ENCODE peak calls at places on chromosomes 11 and 22, in eight cellular contexts. D is cardiac muscle cell; T is CD8-positive, alpha-beta memory T cell; A is PC-3; F is substantia nigra; J is mesendoderm; X is A549; Y is left ventricle myocardium inferior. M is an unnamed sample.

GRCh38 chr22:43094085-43094484 is 4.9 kb upstream of the TTLL1 start:
- DNase-seq in D (no peak), T (no peak), A (peak), F (no peak), J (peak), X (peak), Y (peak), M (no peak)

GRCh38 chr22:47837703-47838102 is 1075.3 kb downstream of the TBC1D22A start:
- DNase-seq in D (no peak), T (no peak), A (peak), F (no peak), J (peak), X (peak), Y (no peak), M (no peak)

GRCh38 chr22:23580586-23581251 is 629 bp upstream of the IGLL1 start:
- DNase-seq in D (no peak), T (no peak), A (no peak), F (no peak), J (no peak), X (no peak), Y (no peak), M (no peak)

GRCh38 chr11:114034956-114035355 is 24.6 kb upstream of the ZBTB16 start:
- DNase-seq in D (no peak), T (no peak), A (no peak), F (no peak), J (no peak), X (no peak), Y (no peak), M (no peak)

GRCh38 chr11:61787928-61788491 is 4.4 kb downstream of the TMEM258 start:
- DNase-seq in D (peak), T (no peak), A (peak), F (no peak), J (peak), X (peak), Y (no peak), M (no peak)

GRCh38 chr11:60831501-60832079 is 10.3 kb upstream of the CCDC86 start:
- DNase-seq in D (no peak), T (no peak), A (peak), F (no peak), J (no peak), X (no peak), Y (no peak), M (no peak)

GRCh38 chr22:32044913-32045312 is 1.9 kb downstream of the SLC5A1 start:
- DNase-seq in D (no peak), T (no peak), A (peak), F (no peak), J (no peak), X (no peak), Y (no peak), M (no peak)

GRCh38 chr11:58618215-58618614 is 4.2 kb upstream of the CNTF start:
- DNase-seq in D (no peak), T (no peak), A (no peak), F (no peak), J (peak), X (peak), Y (no peak), M (no peak)

GRCh38 chr11:28520291-28520690 is 412.1 kb downstream of the METTL15 start:
- DNase-seq in D (no peak), T (no peak), A (no peak), F (no peak), J (no peak), X (no peak), Y (no peak), M (no peak)

GRCh38 chr11:69210660-69211035 is 54.9 kb downstream of the SMIM38 start:
- DNase-seq in D (no peak), T (no peak), A (no peak), F (no peak), J (no peak), X (no peak), Y (no peak), M (no peak)

GRCh38 chr11:134418119-134418840 is 6.2 kb upstream of the B3GAT1 start:
- DNase-seq in D (peak), T (no peak), A (peak), F (no peak), J (no peak), X (peak), Y (no peak), M (no peak)

GRCh38 chr11:130677486-130678153 is 229.2 kb downstream of the ADAMTS15 start:
- DNase-seq in D (peak), T (no peak), A (peak), F (no peak), J (peak), X (peak), Y (peak), M (no peak)

GRCh38 chr11:64844330-64845124 is at the start of gene CDC42BPG:
- DNase-seq in D (peak), T (peak), A (peak), F (no peak), J (peak), X (peak), Y (peak), M (peak)

DNA sequence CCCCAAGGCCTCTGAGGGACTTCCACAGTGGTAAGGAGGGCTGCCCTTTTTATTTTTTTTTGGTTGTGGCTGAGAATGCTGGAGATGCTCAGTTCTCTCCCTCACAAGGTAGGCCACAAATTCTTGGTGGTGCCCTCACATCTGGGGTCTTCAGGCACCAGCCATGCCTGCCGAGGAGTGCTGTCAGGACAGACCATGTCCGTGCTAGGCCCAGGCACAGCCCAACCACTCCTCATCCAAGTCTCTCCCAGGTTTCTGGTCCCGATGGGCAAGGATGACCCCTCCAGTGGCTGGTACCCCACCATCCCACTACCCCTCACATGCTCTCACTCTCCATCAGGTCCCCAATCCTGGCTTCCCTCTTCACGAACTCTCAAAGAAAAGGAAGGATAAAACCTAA is 4.2 kb downstream of the THY1 start:
- DNase-seq in D (no peak), T (no peak), A (no peak), F (no peak), J (no peak), X (no peak), Y (no peak), M (no peak)
- H3K27ac ChIP-seq in D (no peak), T (no peak), A (no peak), F (no peak), J (no peak), X (no peak), Y (no peak), M (no peak)

GRCh38 chr11:118401151-118401879 is at the start of gene ATP5MG:
- DNase-seq in D (peak), T (peak), A (peak), F (peak), J (peak), X (peak), Y (peak), M (peak)
- H3K27ac ChIP-seq in D (peak), T (peak), A (peak), F (peak), J (peak), X (peak), Y (peak), M (peak)

GRCh38 chr22:41857160-41857859 is 24.4 kb downstream of the SREBF2 start:
- DNase-seq in D (peak), T (peak), A (peak), F (no peak), J (peak), X (peak), Y (no peak), M (peak)
- H3K27ac ChIP-seq in D (peak), T (no peak), A (peak), F (no peak), J (peak), X (peak), Y (peak), M (peak)

DNA sequence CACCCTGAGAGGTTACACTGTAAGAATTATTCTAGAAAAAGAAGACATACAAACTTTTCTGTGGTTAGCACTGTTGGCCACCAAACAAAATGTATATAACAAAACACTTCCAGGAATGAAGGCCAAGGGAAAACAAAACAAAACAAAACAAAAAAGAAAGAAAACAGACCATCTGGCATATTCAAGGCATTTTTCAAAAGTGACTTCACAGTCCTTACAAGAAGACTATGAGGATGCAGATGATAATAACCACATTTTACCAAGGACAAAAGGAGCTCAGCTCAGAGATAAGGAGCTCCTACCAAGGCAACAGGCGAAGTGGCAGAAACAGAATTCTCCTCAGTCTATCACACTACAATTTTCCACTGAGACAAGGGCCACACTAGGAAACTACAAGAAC is 24.9 kb downstream of the CTSC start:
- DNase-seq in D (no peak), T (no peak), A (no peak), F (no peak), J (no peak), X (no peak), Y (no peak), M (no peak)
- H3K27ac ChIP-seq in D (no peak), T (no peak), A (no peak), F (no peak), J (no peak), X (no peak), Y (no peak), M (no peak)

DNA sequence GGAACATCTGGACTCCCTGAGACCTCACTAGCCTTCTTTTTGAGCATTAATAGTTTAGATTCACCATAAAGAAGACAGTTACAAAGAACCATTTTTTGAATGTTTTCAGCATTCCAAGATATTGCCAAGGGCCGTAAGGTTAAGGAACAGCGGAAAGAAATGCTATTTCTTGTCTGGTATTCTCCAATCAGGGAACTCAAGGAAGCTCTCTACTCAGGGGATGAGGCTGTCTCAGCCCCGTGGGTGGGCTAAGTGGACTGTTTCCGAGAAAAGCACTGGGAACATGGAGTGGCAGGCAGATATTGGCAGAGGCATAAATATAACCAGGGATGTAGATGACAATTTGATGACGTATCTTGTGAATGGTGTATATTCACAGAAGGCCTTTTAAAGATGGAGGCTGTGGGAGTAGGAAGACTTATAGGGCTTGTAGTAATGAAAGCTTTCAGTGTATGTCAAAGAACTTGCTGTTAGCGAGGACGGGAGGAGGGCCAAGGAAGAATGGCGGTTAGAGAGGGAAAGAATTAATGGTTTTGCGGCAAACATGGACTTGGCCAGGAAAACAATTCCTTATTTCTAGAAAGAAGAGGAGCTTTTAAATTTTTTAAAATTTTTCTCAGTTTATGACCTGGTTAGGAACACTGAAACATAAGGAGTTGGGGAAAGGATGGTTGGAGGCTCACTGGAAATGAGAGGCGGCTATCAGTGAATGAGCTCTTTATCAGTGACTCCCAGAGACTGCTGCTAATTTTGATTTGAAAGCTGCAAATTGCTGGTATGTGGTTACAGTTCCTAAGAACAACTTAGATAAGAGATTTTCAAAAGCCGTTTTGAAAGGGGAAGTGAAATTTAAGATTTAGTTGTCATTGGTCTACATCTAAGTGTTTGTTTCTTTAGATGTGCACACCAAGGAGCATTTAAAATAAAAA is 64.6 kb downstream of the ST3GAL4 start:
- DNase-seq in D (no peak), T (no peak), A (no peak), F (no peak), J (peak), X (no peak), Y (no peak), M (no peak)
- H3K27ac ChIP-seq in D (no peak), T (no peak), A (no peak), F (peak), J (no peak), X (no peak), Y (peak), M (no peak)

DNA sequence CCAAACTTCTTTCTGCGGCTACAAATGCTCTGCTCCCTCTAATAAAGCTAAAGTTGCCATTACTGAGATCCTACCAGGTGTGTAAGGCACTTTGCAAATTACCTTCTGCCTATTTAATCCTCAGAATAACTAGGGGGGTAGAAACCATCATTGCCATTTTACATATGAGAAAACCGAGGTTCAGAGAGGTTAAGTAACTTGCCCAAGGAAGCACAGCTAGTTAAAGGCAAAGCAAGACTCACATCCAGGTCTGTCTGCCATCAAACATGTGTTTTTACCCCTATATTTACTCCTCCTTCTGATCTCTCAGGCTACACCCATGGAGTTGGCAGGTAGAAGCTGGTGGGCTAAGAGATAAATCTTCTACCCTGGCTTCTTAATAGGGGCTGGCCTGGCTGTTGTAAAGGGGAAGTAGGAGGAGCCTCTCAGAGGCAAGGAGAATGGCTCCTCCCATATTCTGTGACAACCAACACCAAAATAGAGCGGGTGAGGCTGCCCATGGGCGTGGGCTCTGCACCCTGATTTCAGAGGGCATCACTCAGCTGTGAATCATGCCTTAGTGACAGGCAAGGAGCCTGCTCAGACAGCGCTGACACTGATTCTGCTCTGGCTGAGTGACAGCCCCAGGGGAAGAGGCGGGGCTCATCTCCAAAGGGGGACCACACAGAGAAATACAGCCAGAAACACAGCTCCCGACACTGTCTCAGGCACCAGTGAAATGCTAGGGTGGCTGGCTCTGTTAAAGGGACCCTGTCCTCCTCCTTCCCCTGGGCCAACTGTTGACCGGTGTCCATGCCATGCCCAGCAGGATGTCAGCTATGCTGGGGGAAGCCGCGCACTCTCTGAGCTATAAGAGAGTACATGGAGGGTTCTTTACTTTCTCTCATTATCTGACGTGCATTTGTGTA is 106.8 kb downstream of the ABTB2 start:
- DNase-seq in D (no peak), T (peak), A (peak), F (peak), J (peak), X (peak), Y (peak), M (peak)
- H3K27ac ChIP-seq in D (peak), T (no peak), A (peak), F (no peak), J (no peak), X (peak), Y (peak), M (no peak)

DNA sequence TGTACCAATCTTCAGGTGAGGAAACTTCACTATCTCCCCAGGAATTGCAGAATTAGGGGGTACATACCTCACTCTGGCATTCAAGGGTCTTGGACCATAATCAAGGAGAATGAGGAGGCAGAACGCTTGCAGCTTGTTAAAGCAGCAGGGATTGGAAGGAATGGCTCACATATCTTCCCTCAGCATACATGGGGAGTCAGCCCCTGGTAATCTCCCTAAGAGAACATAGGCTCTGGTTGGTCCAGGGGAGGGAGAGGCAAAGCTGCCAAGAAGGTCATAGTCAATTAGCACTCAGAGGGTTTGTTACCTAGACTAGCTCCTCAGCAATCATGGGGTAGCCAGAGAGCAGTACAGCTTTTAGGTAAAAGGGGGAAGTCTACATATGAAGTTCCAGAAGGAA is 256.8 kb downstream of the INSC start:
- DNase-seq in D (no peak), T (no peak), A (no peak), F (no peak), J (peak), X (no peak), Y (no peak), M (no peak)
- H3K27ac ChIP-seq in D (no peak), T (no peak), A (no peak), F (no peak), J (no peak), X (no peak), Y (no peak), M (no peak)

M was measured in CD8-positive, alpha-beta T cell.